ENCODE peak calls at places on chromosome 1, in four cellular contexts. I is body of pancreas, S is mesenchymal stem cell, R is RWPE1. F is an unnamed sample.

GRCh38 chr1:178538192-178538916 is 25.4 kb downstream of the TEX35 start:
- DNase-seq in I (no peak), S (peak), R (peak), F (no peak)

GRCh38 chr1:25504706-25505560 is 38.5 kb upstream of the LDLRAP1 start:
- DNase-seq in I (no peak), S (no peak), R (no peak), F (no peak)

GRCh38 chr1:14487671-14488070 is 110.8 kb upstream of the KAZN start:
- DNase-seq in I (no peak), S (no peak), R (no peak), F (no peak)

GRCh38 chr1:56934400-56935080 is 31.3 kb downstream of the C8B start:
- DNase-seq in I (no peak), S (no peak), R (no peak), F (no peak)

GRCh38 chr1:68542586-68542985 is 45.7 kb upstream of the DEPDC1 start:
- DNase-seq in I (no peak), S (peak), R (peak), F (no peak)

GRCh38 chr1:208230668-208231529 is 13.3 kb downstream of the PLXNA2 start:
- DNase-seq in I (no peak), S (no peak), R (peak), F (no peak)

GRCh38 chr1:217205578-217205977 is 425.3 kb downstream of the GPATCH2 start:
- DNase-seq in I (no peak), S (no peak), R (no peak), F (no peak)

GRCh38 chr1:15355968-15356621 is 53.6 kb upstream of the EFHD2 start:
- DNase-seq in I (no peak), S (peak), R (peak), F (peak)

GRCh38 chr1:228291906-228292608 is 84.2 kb downstream of the OBSCN start:
- DNase-seq in I (no peak), S (no peak), R (no peak), F (no peak)

GRCh38 chr1:61914823-61915482 is 172.7 kb downstream of the PATJ start:
- DNase-seq in I (no peak), S (no peak), R (no peak), F (no peak)

GRCh38 chr1:55262822-55263221 is 47.7 kb upstream of the USP24 start:
- DNase-seq in I (no peak), S (no peak), R (peak), F (peak)

GRCh38 chr1:151005729-151006330 is 872 bp downstream of the MINDY1 start:
- DNase-seq in I (no peak), S (no peak), R (peak), F (no peak)

GRCh38 chr1:29849038-29849750 is 612.9 kb downstream of the PTPRU start:
- DNase-seq in I (peak), S (peak), R (peak), F (peak)

DNA sequence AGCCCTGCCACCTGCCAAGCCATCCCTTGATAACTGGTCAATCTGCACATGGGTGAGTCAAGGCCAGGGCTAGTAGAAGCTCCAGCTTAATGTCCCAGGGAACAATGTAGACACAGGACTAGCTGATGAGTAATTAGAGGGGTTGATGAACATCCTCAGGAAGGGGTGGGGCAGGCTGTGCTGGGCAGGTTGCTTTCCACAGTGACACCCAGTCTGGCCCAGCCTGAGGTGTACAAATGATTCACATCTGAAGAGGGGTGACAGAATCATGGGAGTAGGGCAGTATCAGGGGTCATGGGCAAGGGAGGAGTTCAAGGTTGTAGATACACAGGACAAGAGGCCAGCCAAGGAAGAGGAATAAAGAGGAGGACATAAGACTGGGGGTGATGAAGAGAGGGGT is 4.3 kb downstream of the LPAR3 start:
- DNase-seq in I (no peak), S (no peak), R (peak), F (peak)
- H3K27ac ChIP-seq in I (no peak), S (no peak), R (peak), F (no peak)

GRCh38 chr1:227265891-227266290 is 52.4 kb downstream of the CDC42BPA start:
- DNase-seq in I (no peak), S (no peak), R (no peak), F (no peak)

GRCh38 chr1:227270554-227270953 is 47.7 kb downstream of the CDC42BPA start:
- DNase-seq in I (no peak), S (peak), R (no peak), F (no peak)

GRCh38 chr1:227273557-227273956 is 44.7 kb downstream of the CDC42BPA start:
- DNase-seq in I (peak), S (no peak), R (peak), F (peak)

GRCh38 chr1:227272428-227272827 is 45.9 kb downstream of the CDC42BPA start:
- DNase-seq in I (no peak), S (no peak), R (no peak), F (no peak)

DNA sequence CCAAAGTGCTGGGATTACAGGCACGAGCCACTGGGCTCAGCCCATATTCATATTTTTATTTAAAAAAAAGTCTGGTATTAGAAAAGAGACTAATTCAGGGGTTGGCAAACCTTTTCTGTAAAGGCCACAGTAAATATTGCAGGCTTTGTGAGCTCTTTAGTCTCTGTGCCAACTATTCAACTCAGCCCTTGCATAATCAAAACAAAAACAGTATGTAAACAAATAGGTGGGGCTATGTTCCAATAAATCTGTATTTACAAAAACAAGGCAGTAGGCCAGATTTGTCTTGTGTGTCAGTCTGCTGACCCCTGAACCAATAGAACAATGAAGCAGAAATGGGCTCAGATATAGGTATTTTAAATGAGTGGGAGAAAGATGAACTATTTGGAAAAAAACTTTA is 49.3 kb downstream of the CDC42BPA start:
- DNase-seq in I (no peak), S (peak), R (no peak), F (no peak)
- H3K27ac ChIP-seq in I (no peak), S (no peak), R (no peak), F (no peak)

DNA sequence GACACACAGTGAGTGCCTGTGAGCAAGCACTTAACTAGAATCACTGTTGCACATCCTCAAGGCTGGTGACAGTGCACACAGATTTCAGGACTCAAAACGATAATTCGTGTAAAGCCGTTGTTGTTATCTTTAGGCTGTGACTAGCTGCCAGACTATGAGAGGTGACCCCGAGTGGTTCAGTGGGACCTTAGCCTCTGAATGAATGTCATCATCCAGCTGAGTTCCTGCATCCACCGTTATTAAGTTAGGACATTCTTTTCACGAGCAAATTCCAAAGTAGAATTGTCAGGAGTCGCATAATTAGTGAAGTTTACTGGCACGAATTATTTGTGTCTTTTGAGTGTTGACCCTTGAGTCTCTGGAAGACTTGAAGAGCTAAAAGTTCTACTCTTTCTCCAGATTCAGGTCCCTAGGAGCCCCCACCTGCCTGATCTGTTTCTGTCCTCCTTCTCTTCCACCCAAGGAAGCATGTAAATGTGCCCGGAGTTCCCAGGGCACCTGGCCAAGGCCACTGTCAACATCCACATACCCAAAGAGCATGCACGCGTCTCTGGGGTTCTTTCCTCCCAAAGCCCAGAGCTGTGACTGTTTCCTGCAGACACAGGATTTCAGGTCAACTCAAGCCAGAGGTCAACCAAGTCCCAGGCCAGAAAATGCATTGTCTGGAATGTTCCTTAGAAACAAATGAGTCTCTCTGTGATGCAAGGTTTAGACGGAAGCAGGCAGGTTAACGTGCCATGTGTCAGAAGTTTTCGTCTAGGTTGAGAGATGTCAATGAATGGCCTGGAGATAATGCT is 207.2 kb downstream of the TOMM20 start:
- DNase-seq in I (peak), S (peak), R (no peak), F (no peak)
- H3K27ac ChIP-seq in I (peak), S (no peak), R (no peak), F (no peak)

GRCh38 chr1:108645479-108646184 is 15.3 kb downstream of the HENMT1 start:
- DNase-seq in I (no peak), S (no peak), R (no peak), F (no peak)

GRCh38 chr1:108643492-108644333 is 17.2 kb downstream of the HENMT1 start:
- DNase-seq in I (peak), S (peak), R (peak), F (peak)

GRCh38 chr1:108646265-108646660 is 14.6 kb downstream of the HENMT1 start:
- DNase-seq in I (no peak), S (no peak), R (no peak), F (no peak)

GRCh38 chr1:108644984-108645383 is 15.9 kb downstream of the HENMT1 start:
- DNase-seq in I (no peak), S (no peak), R (no peak), F (no peak)

GRCh38 chr1:108646661-108647269 is 14.1 kb downstream of the HENMT1 start:
- DNase-seq in I (peak), S (peak), R (no peak), F (peak)
- H3K27ac ChIP-seq in I (peak), S (no peak), R (no peak), F (peak)

GRCh38 chr1:6097824-6098223 is 52.1 kb downstream of the KCNAB2 start:
- DNase-seq in I (no peak), S (no peak), R (no peak), F (no peak)

GRCh38 chr1:6097117-6097595 is 51.5 kb downstream of the KCNAB2 start:
- DNase-seq in I (no peak), S (no peak), R (no peak), F (no peak)

GRCh38 chr1:6099297-6099696 is 53.6 kb downstream of the KCNAB2 start:
- DNase-seq in I (no peak), S (no peak), R (no peak), F (no peak)

GRCh38 chr1:6099787-6100765 is 54.4 kb downstream of the KCNAB2 start:
- DNase-seq in I (no peak), S (no peak), R (peak), F (no peak)

GRCh38 chr1:6098303-6099215 is 52.9 kb downstream of the KCNAB2 start:
- DNase-seq in I (no peak), S (no peak), R (no peak), F (no peak)
- H3K27ac ChIP-seq in I (no peak), S (no peak), R (no peak), F (no peak)

GRCh38 chr1:230281531-230281930 is 144.6 kb downstream of the PGBD5 start:
- DNase-seq in I (no peak), S (no peak), R (no peak), F (no peak)
- H3K27ac ChIP-seq in I (peak), S (no peak), R (no peak), F (no peak)